ENCODE peak calls at places on chromosomes 2 and 18, in five cellular contexts. R is BE2C, G is upper lobe of right lung, N is heart right ventricle, X is DND-41. A is an unnamed sample.
A peak's percentile ranks its signal among the peaks of the same experiment; 100 is the strongest.

GRCh38 chr2:127067620-127068350 is 39.2 kb downstream of the BIN1 start:
- DNase-seq in G (peak; percentile 89), N (peak; percentile 64), R (peak; percentile 53), X (peak; percentile 29), A (peak; percentile 79)

GRCh38 chr2:113075030-113075429 is 7.3 kb downstream of the IL1F10 start:
- DNase-seq in N (no peak), G (no peak), X (no peak), R (no peak), A (peak; percentile 10)

GRCh38 chr2:95346738-95347671 is 49.9 kb downstream of the KCNIP3 start:
- DNase-seq in R (no peak), N (peak; percentile 44), G (peak; percentile 66), X (no peak), A (no peak)

GRCh38 chr18:21851327-21851961 is 110.9 kb downstream of the MIB1 start:
- DNase-seq in G (no peak), X (no peak), R (no peak), N (no peak), A (no peak)

GRCh38 chr2:199933466-199933865 is 21.8 kb downstream of the TYW5 start:
- DNase-seq in N (no peak), X (no peak), R (no peak), G (no peak), A (no peak)

GRCh38 chr18:56789004-56789888 is 138.1 kb downstream of the WDR7 start:
- DNase-seq in R (peak; percentile 25), G (no peak), N (peak; percentile 14), X (peak; percentile 30), A (peak; percentile 5)

GRCh38 chr2:226411727-226412360 is 387.8 kb downstream of the IRS1 start:
- DNase-seq in X (no peak), G (no peak), R (no peak), N (no peak), A (no peak)

GRCh38 chr2:128026422-128027277 is 1.2 kb downstream of the SAP130 start:
- DNase-seq in G (no peak), R (no peak), X (no peak), N (no peak), A (no peak)

GRCh38 chr2:220120004-220120403 is 492.6 kb downstream of the SLC4A3 start:
- DNase-seq in X (no peak), N (no peak), G (no peak), R (no peak), A (no peak)

GRCh38 chr18:2978208-2978607 is 34.7 kb downstream of the LPIN2 start:
- DNase-seq in X (no peak), R (no peak), N (no peak), G (no peak), A (no peak)

GRCh38 chr2:228827056-228827455 is 444.0 kb downstream of the PID1 start:
- DNase-seq in R (no peak), N (no peak), G (no peak), X (no peak), A (no peak)

GRCh38 chr2:29983308-29983707 is 61.9 kb upstream of the ALK start:
- DNase-seq in N (no peak), R (no peak), G (no peak), X (no peak), A (no peak)

GRCh38 chr2:9971105-9971818 is 19.8 kb downstream of the GRHL1 start:
- DNase-seq in R (no peak), X (no peak), N (no peak), G (no peak), A (no peak)

GRCh38 chr2:95387358-95387757 is 15.2 kb upstream of the FAHD2A start:
- DNase-seq in N (no peak), R (no peak), G (peak; percentile 19), X (no peak), A (no peak)

GRCh38 chr18:46148810-46149209 is 44.6 kb downstream of the HAUS1 start:
- DNase-seq in X (peak; percentile 70), N (no peak), G (no peak), R (peak; percentile 25), A (peak; percentile 10)

GRCh38 chr2:29072971-29073725 is 1.2 kb downstream of the PCARE start:
- DNase-seq in R (no peak), G (no peak), X (no peak), N (no peak), A (no peak)

GRCh38 chr18:14053661-14054060 is 78.6 kb downstream of the ZNF519 start:
- DNase-seq in X (no peak), G (no peak), N (no peak), R (no peak), A (no peak)

GRCh38 chr2:233857511-233858118 is 3.3 kb upstream of the HJURP start:
- DNase-seq in R (peak; percentile 46), X (peak; percentile 57), G (peak; percentile 72), N (no peak), A (peak; percentile 24)

GRCh38 chr18:35489913-35490490 is 7.8 kb downstream of the INO80C start:
- DNase-seq in N (no peak), G (no peak), X (no peak), R (peak; percentile 26), A (no peak)

GRCh38 chr2:28452534-28453081 is 43.3 kb upstream of the PLB1 start:
- DNase-seq in N (peak; percentile 77), G (peak; percentile 87), R (peak; percentile 83), X (peak; percentile 68), A (peak; percentile 62)

GRCh38 chr2:203786912-203787311 is 80.5 kb downstream of the CD28 start:
- DNase-seq in X (peak; percentile 36), G (no peak), R (no peak), N (no peak), A (no peak)

GRCh38 chr18:61606068-61606660 is 272.9 kb downstream of the CDH20 start:
- DNase-seq in X (no peak), R (no peak), G (no peak), N (peak; percentile 37), A (no peak)

GRCh38 chr2:138028538-138028937 is 64.3 kb downstream of the HNMT start:
- DNase-seq in N (no peak), X (no peak), G (no peak), R (no peak), A (no peak)

GRCh38 chr2:85600951-85601770 is 1.3 kb downstream of the TMEM150A start:
- DNase-seq in R (no peak), X (no peak), G (no peak), N (no peak), A (peak; percentile 42)

GRCh38 chr2:230974096-230974913 is 21.6 kb upstream of the SPATA3 start:
- DNase-seq in R (no peak), X (peak; percentile 52), N (no peak), G (no peak), A (peak; percentile 49)

GRCh38 chr2:179307972-179308371 is 43.3 kb upstream of the SESTD1 start:
- DNase-seq in R (no peak), N (no peak), X (no peak), G (no peak), A (no peak)

GRCh38 chr18:46335551-46336059 is 231.4 kb downstream of the HAUS1 start:
- DNase-seq in N (no peak), R (no peak), G (peak; percentile 23), X (peak; percentile 16), A (no peak)

GRCh38 chr2:102520009-102520408 is 47.0 kb downstream of the SLC9A4 start:
- DNase-seq in N (no peak), X (peak; percentile 15), R (peak; percentile 7), G (no peak), A (no peak)

DNA sequence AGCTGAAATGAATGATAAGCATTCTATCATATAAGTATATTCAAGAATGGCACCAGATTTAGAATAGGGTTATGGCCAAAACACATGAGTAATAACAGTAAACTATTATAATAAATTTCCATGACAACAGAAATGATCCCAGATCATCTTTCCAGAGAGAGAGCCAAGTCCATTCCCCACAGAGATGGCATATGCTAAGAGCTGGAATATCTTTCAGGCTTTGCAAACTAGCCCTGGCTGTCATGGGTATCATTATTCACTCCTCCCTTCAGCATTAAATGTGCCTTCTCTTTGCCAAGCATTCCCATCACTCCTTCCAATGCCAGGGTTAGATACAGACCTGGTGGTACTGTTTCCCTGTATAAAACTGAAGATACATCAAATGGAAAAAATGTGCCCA is 10.9 kb downstream of the FEZ2 start:
- DNase-seq in G (no peak), R (no peak), N (no peak), X (no peak), A (no peak)
- H3K36me3 ChIP-seq in G (peaks cover 61% of the 10 kb centered on the region), R (peaks cover 5% of the 10 kb centered on the region), N (peaks cover 88% of the 10 kb centered on the region), X (peaks cover 46% of the 10 kb centered on the region), A (peaks cover 6% of the 10 kb centered on the region)

DNA sequence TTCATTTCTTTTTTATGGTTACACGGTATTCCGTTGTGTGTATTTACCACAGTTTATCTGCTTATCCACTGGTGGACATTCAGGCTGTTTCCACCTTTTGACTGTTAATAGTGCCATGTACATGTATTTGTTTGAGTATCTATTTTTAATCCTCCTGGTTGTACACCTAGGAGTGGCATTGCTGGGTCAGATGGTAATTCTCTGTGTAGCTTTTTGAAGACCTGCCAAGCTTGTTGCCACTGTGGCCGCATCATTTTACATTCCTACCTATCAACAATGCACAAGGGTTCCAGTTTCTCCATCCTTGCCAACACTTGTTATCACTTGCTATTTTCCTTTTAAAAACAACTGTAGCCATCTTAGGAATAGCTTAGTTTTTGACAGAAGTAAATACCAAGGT is 13.3 kb downstream of the MPHOSPH10 start:
- DNase-seq in G (no peak), X (no peak), R (no peak), N (no peak), A (no peak)
- H3K4me1 ChIP-seq in G (no peaks in the 10 kb centered on the region), X (no peaks in the 10 kb centered on the region), R (no peaks in the 10 kb centered on the region), N (no peaks in the 10 kb centered on the region), A (no peaks in the 10 kb centered on the region)

DNA sequence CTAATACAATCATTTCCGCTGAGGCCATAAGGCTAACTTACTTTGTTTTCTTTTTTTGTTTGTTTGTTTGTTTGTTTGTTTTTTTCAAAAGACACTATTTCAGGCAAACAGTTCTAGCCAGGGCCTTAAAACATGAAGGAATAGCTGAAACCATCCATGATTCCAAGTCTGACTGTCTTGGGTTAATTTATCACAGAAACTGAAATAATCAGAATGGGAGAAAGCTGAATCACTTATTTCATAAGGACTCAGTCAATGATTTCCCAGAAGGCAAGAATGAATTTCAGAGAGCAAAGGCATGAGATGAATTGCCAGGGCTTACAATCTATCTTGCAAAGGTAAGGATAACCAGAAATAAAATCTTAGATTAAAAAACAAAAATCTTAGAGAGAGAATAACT is 1315.1 kb downstream of the SUCLG1 start:
- DNase-seq in N (no peak), R (no peak), X (no peak), G (no peak), A (no peak)
- H3K36me3 ChIP-seq in N (no peaks in the 10 kb centered on the region), R (no peaks in the 10 kb centered on the region), X (no peaks in the 10 kb centered on the region), G (no peaks in the 10 kb centered on the region), A (no peaks in the 10 kb centered on the region)

GRCh38 chr2:74500578-74500946 is 1.2 kb upstream of the LBX2 start:
- DNase-seq in R (no peak), N (no peak), G (no peak), X (no peak), A (no peak)

GRCh38 chr2:74501335-74502071 is 2.1 kb upstream of the LBX2 start:
- DNase-seq in N (no peak), G (no peak), R (no peak), X (no peak), A (no peak)

GRCh38 chr2:74499269-74499939 is at the start of gene LBX2:
- DNase-seq in N (no peak), X (no peak), G (no peak), R (no peak), A (no peak)

GRCh38 chr2:74498500-74499268 is 719 bp downstream of the LBX2 start:
- DNase-seq in N (no peak), R (peak; percentile 55), G (no peak), X (no peak), A (no peak)

GRCh38 chr2:74499940-74500577 is 656 bp upstream of the LBX2 start:
- DNase-seq in X (no peak), R (no peak), N (no peak), G (no peak), A (no peak)
- H3K4me1 ChIP-seq in X (peaks cover 27% of the 10 kb centered on the region), R (peaks cover 5% of the 10 kb centered on the region), N (peaks cover 11% of the 10 kb centered on the region), G (peaks cover 40% of the 10 kb centered on the region), A (peaks cover 33% of the 10 kb centered on the region)

GRCh38 chr2:69482471-69482870 is 45.2 kb upstream of the NFU1 start:
- DNase-seq in R (no peak), N (no peak), G (no peak), X (no peak), A (no peak)
- H3K36me3 ChIP-seq in R (no peaks in the 10 kb centered on the region), N (peaks cover 79% of the 10 kb centered on the region), G (peaks cover 33% of the 10 kb centered on the region), X (peaks cover 78% of the 10 kb centered on the region), A (peaks cover 18% of the 10 kb centered on the region)